ENCODE peak calls at places on chromosome 1, in four cellular contexts. One of them, this sample, is unnamed.

GRCh38 chr1:248884632-248885295 is 21.3 kb upstream of the PGBD2 start:
- DNase-seq in IMR-90: peak; percentile 36
- DNase-seq in GM12878: no peak
- DNase-seq in K562: peak; percentile 49
- DNase-seq in this sample: no peak

GRCh38 chr1:207389728-207390464 is 64.2 kb upstream of the CR2 start:
- DNase-seq in IMR-90: peak; percentile 76
- DNase-seq in GM12878: no peak
- DNase-seq in K562: no peak
- DNase-seq in this sample: peak; percentile 63

GRCh38 chr1:150512846-150513245 is 2.7 kb upstream of the FALEC start:
- DNase-seq in IMR-90: no peak
- DNase-seq in GM12878: no peak
- DNase-seq in K562: no peak
- DNase-seq in this sample: no peak

GRCh38 chr1:235074335-235075120 is 54.1 kb downstream of the TOMM20 start:
- DNase-seq in IMR-90: peak; percentile 92
- DNase-seq in GM12878: no peak
- DNase-seq in K562: no peak
- DNase-seq in this sample: peak; percentile 78

GRCh38 chr1:29675481-29676263 is 439.4 kb downstream of the PTPRU start:
- DNase-seq in IMR-90: no peak
- DNase-seq in GM12878: no peak
- DNase-seq in K562: no peak
- DNase-seq in this sample: no peak

GRCh38 chr1:165075725-165076370 is 280.7 kb downstream of the LMX1A start:
- DNase-seq in IMR-90: peak; percentile 13
- DNase-seq in GM12878: no peak
- DNase-seq in K562: peak; percentile 25
- DNase-seq in this sample: peak; percentile 24

GRCh38 chr1:51331206-51332100 is 1.1 kb upstream of the TTC39A start:
- DNase-seq in IMR-90: peak; percentile 62
- DNase-seq in GM12878: peak; percentile 13
- DNase-seq in K562: peak; percentile 93
- DNase-seq in this sample: peak; percentile 41

GRCh38 chr1:247266053-247266452 is 10.2 kb downstream of the VN1R5 start:
- DNase-seq in IMR-90: peak; percentile 31
- DNase-seq in GM12878: no peak
- DNase-seq in K562: no peak
- DNase-seq in this sample: no peak

GRCh38 chr1:110230381-110231199 is 20.5 kb downstream of the KCNC4 start:
- DNase-seq in IMR-90: no peak
- DNase-seq in GM12878: no peak
- DNase-seq in K562: no peak
- DNase-seq in this sample: no peak

GRCh38 chr1:234963180-234963903 is 165.3 kb downstream of the TOMM20 start:
- DNase-seq in IMR-90: peak; percentile 95
- DNase-seq in GM12878: peak; percentile 97
- DNase-seq in K562: peak; percentile 60
- DNase-seq in this sample: peak; percentile 34

GRCh38 chr1:228515200-228515834 is 28.1 kb downstream of the RNF187 start:
- DNase-seq in IMR-90: peak; percentile 58
- DNase-seq in GM12878: no peak
- DNase-seq in K562: peak; percentile 75
- DNase-seq in this sample: peak; percentile 60

GRCh38 chr1:155172732-155173477 is at the start of gene KRTCAP2:
- DNase-seq in IMR-90: peak; percentile 95
- DNase-seq in GM12878: peak; percentile 89
- DNase-seq in K562: peak; percentile 97
- DNase-seq in this sample: peak; percentile 93

GRCh38 chr1:19861034-19861433 is 21.2 kb upstream of the OTUD3 start:
- DNase-seq in IMR-90: peak; percentile 19
- DNase-seq in GM12878: no peak
- DNase-seq in K562: peak; percentile 33
- DNase-seq in this sample: no peak

GRCh38 chr1:41743361-41743760 is 175.4 kb downstream of the HIVEP3 start:
- DNase-seq in IMR-90: peak; percentile 88
- DNase-seq in GM12878: no peak
- DNase-seq in K562: no peak
- DNase-seq in this sample: no peak

GRCh38 chr1:37286881-37287280 is 187.5 kb upstream of the ZC3H12A start:
- DNase-seq in IMR-90: no peak
- DNase-seq in GM12878: no peak
- DNase-seq in K562: no peak
- DNase-seq in this sample: no peak

GRCh38 chr1:25516686-25517085 is 26.7 kb upstream of the LDLRAP1 start:
- DNase-seq in IMR-90: no peak
- DNase-seq in GM12878: no peak
- DNase-seq in K562: no peak
- DNase-seq in this sample: no peak

GRCh38 chr1:243287652-243288051 is 31.8 kb downstream of the SDCCAG8 start:
- DNase-seq in IMR-90: peak; percentile 93
- DNase-seq in GM12878: peak; percentile 46
- DNase-seq in K562: no peak
- DNase-seq in this sample: peak; percentile 95

GRCh38 chr1:111541721-111542120 is 38.3 kb upstream of the ADORA3 start:
- DNase-seq in IMR-90: peak; percentile 37
- DNase-seq in GM12878: no peak
- DNase-seq in K562: no peak
- DNase-seq in this sample: no peak

GRCh38 chr1:231931846-231932454 is 305.4 kb downstream of the DISC1 start:
- DNase-seq in IMR-90: no peak
- DNase-seq in GM12878: no peak
- DNase-seq in K562: peak; percentile 79
- DNase-seq in this sample: no peak

GRCh38 chr1:173297798-173298391 is 90.8 kb upstream of the TNFSF4 start:
- DNase-seq in IMR-90: no peak
- DNase-seq in GM12878: peak; percentile 92
- DNase-seq in K562: no peak
- DNase-seq in this sample: peak; percentile 1

GRCh38 chr1:65804584-65804983 is 11.9 kb downstream of the PDE4B start:
- DNase-seq in IMR-90: no peak
- DNase-seq in GM12878: no peak
- DNase-seq in K562: no peak
- DNase-seq in this sample: no peak

GRCh38 chr1:162633327-162633762 is 1.1 kb downstream of the DDR2 start:
- DNase-seq in IMR-90: peak; percentile 59
- DNase-seq in GM12878: peak; percentile 64
- DNase-seq in K562: no peak
- DNase-seq in this sample: peak; percentile 75

GRCh38 chr1:46466477-46467182 is 23.0 kb upstream of the DMBX1 start:
- DNase-seq in IMR-90: no peak
- DNase-seq in GM12878: no peak
- DNase-seq in K562: peak; percentile 58
- DNase-seq in this sample: no peak

GRCh38 chr1:166884040-166884642 is 8.1 kb upstream of the TADA1 start:
- DNase-seq in IMR-90: peak; percentile 12
- DNase-seq in GM12878: no peak
- DNase-seq in K562: peak; percentile 57
- DNase-seq in this sample: peak; percentile 4

GRCh38 chr1:230286890-230287269 is 139.3 kb downstream of the PGBD5 start:
- DNase-seq in IMR-90: no peak
- DNase-seq in GM12878: no peak
- DNase-seq in K562: no peak
- DNase-seq in this sample: no peak

GRCh38 chr1:74652711-74653131 is 20.9 kb downstream of the ERICH3 start:
- DNase-seq in IMR-90: peak; percentile 79
- DNase-seq in GM12878: peak; percentile 83
- DNase-seq in K562: no peak
- DNase-seq in this sample: no peak

GRCh38 chr1:69777933-69778332 is 210.2 kb downstream of the LRRC7 start:
- DNase-seq in IMR-90: no peak
- DNase-seq in GM12878: no peak
- DNase-seq in K562: no peak
- DNase-seq in this sample: no peak

GRCh38 chr1:161440312-161440894 is 64.9 kb upstream of the FCGR2A start:
- DNase-seq in IMR-90: peak; percentile 53
- DNase-seq in GM12878: peak; percentile 23
- DNase-seq in K562: peak; percentile 82
- DNase-seq in this sample: peak; percentile 51

GRCh38 chr1:196209265-196209664 is 399.0 kb downstream of the KCNT2 start:
- DNase-seq in IMR-90: no peak
- DNase-seq in GM12878: no peak
- DNase-seq in K562: no peak
- DNase-seq in this sample: no peak

GRCh38 chr1:22749919-22750670 is 39.5 kb downstream of the EPHB2 start:
- DNase-seq in IMR-90: peak; percentile 98
- DNase-seq in GM12878: peak; percentile 21
- DNase-seq in K562: no peak
- DNase-seq in this sample: peak; percentile 95

GRCh38 chr1:20485527-20486456 is at the start of gene CAMK2N1:
- DNase-seq in IMR-90: peak; percentile 67
- DNase-seq in GM12878: no peak
- DNase-seq in K562: peak; percentile 88
- DNase-seq in this sample: peak; percentile 44

GRCh38 chr1:40745180-40745579 is 38.4 kb upstream of the KCNQ4 start:
- DNase-seq in IMR-90: peak; percentile 80
- DNase-seq in GM12878: no peak
- DNase-seq in K562: no peak
- DNase-seq in this sample: no peak

GRCh38 chr1:32701951-32702598 is 495 bp downstream of the SYNC start:
- DNase-seq in IMR-90: peak; percentile 33
- DNase-seq in GM12878: no peak
- DNase-seq in K562: no peak
- DNase-seq in this sample: peak; percentile 26

GRCh38 chr1:231590453-231591198 is 36.0 kb upstream of the DISC1 start:
- DNase-seq in IMR-90: peak; percentile 83
- DNase-seq in GM12878: no peak
- DNase-seq in K562: no peak
- DNase-seq in this sample: peak; percentile 78

GRCh38 chr1:64608015-64608650 is 136.7 kb upstream of the RAVER2 start:
- DNase-seq in IMR-90: peak; percentile 49
- DNase-seq in GM12878: no peak
- DNase-seq in K562: no peak
- DNase-seq in this sample: no peak

GRCh38 chr1:68178821-68179490 is 53.4 kb downstream of the WLS start:
- DNase-seq in IMR-90: peak; percentile 68
- DNase-seq in GM12878: peak; percentile 45
- DNase-seq in K562: no peak
- DNase-seq in this sample: peak; percentile 85

GRCh38 chr1:68180441-68181164 is 51.7 kb downstream of the WLS start:
- DNase-seq in IMR-90: no peak
- DNase-seq in GM12878: no peak
- DNase-seq in K562: no peak
- DNase-seq in this sample: no peak

GRCh38 chr1:68173283-68174172 is 58.8 kb downstream of the WLS start:
- DNase-seq in IMR-90: peak; percentile 75
- DNase-seq in GM12878: no peak
- DNase-seq in K562: no peak
- DNase-seq in this sample: peak; percentile 85

GRCh38 chr1:68174173-68175113 is 57.9 kb downstream of the WLS start:
- DNase-seq in IMR-90: peak; percentile 98
- DNase-seq in GM12878: no peak
- DNase-seq in K562: no peak
- DNase-seq in this sample: peak; percentile 98

GRCh38 chr1:68175621-68176398 is 56.5 kb downstream of the WLS start:
- DNase-seq in IMR-90: peak; percentile 32
- DNase-seq in GM12878: no peak
- DNase-seq in K562: no peak
- DNase-seq in this sample: peak; percentile 96
- TF ChIP-seq FOS in IMR-90: no peak
- TF ChIP-seq FOS in GM12878: no peak
- TF ChIP-seq FOS in K562: no peak
- TF ChIP-seq FOS in this sample: no peak

GRCh38 chr1:48568501-48568900 is 96.5 kb upstream of the SPATA6 start:
- DNase-seq in IMR-90: no peak
- DNase-seq in GM12878: no peak
- DNase-seq in K562: no peak
- DNase-seq in this sample: no peak
- TF ChIP-seq FOS in IMR-90: no peak
- TF ChIP-seq FOS in GM12878: no peak
- TF ChIP-seq FOS in K562: no peak
- TF ChIP-seq FOS in this sample: no peak

GRCh38 chr1:117671781-117672501 is 66.1 kb downstream of the TENT5C start:
- DNase-seq in IMR-90: no peak
- DNase-seq in GM12878: no peak
- DNase-seq in K562: peak; percentile 57
- DNase-seq in this sample: peak; percentile 58
- TF ChIP-seq FOS in IMR-90: no peak
- TF ChIP-seq FOS in GM12878: no peak
- TF ChIP-seq FOS in K562: no peak
- TF ChIP-seq FOS in this sample: no peak

GRCh38 chr1:225896937-225897549 is 8.1 kb upstream of the LEFTY1 start:
- DNase-seq in IMR-90: peak; percentile 34
- DNase-seq in GM12878: peak; percentile 90
- DNase-seq in K562: peak; percentile 38
- DNase-seq in this sample: no peak
- TF ChIP-seq FOS in IMR-90: no peak
- TF ChIP-seq FOS in GM12878: no peak
- TF ChIP-seq FOS in K562: no peak
- TF ChIP-seq FOS in this sample: no peak